ENCODE peak calls at places on chromosomes 16 and 17, in ten cellular contexts. S, C, L, H, K, V, A, R, F and O are unnamed samples.

GRCh38 chr16:50598256-50598894 is 50.2 kb downstream of the NKD1 start:
- DNase-seq in S (no peak), C (no peak), L (peak), H (no peak), K (no peak), V (peak), A (peak), R (no peak), F (no peak), O (peak)

GRCh38 chr16:10080031-10080772 is 102.0 kb downstream of the GRIN2A start:
- DNase-seq in S (peak), C (no peak), L (peak), H (no peak), K (no peak), V (peak), A (peak), R (no peak), F (no peak), O (no peak)

GRCh38 chr16:67399749-67400704 is 6.7 kb upstream of the TPPP3 start:
- DNase-seq in S (no peak), C (no peak), L (no peak), H (no peak), K (no peak), V (no peak), A (no peak), R (peak), F (no peak), O (peak)

GRCh38 chr16:11973065-11973464 is 3.5 kb upstream of the SNX29 start:
- DNase-seq in S (no peak), C (no peak), L (no peak), H (no peak), K (no peak), V (no peak), A (no peak), R (no peak), F (no peak), O (no peak)

GRCh38 chr16:55118701-55119260 is 188.1 kb downstream of the IRX5 start:
- DNase-seq in S (no peak), C (no peak), L (no peak), H (no peak), K (no peak), V (no peak), A (no peak), R (no peak), F (no peak), O (no peak)

GRCh38 chr16:67934306-67935095 is 2.1 kb downstream of the PSMB10 start:
- DNase-seq in S (peak), C (no peak), L (no peak), H (no peak), K (no peak), V (no peak), A (no peak), R (no peak), F (no peak), O (no peak)

GRCh38 chr17:13770702-13771101 is 169.0 kb upstream of the HS3ST3A1 start:
- DNase-seq in S (no peak), C (no peak), L (no peak), H (no peak), K (no peak), V (no peak), A (no peak), R (no peak), F (no peak), O (no peak)

GRCh38 chr17:79645022-79645776 is 34.3 kb upstream of the RBFOX3 start:
- DNase-seq in S (no peak), C (no peak), L (no peak), H (no peak), K (no peak), V (no peak), A (no peak), R (no peak), F (no peak), O (no peak)

GRCh38 chr17:924711-925480 is 54.7 kb downstream of the NXN start:
- DNase-seq in S (no peak), C (no peak), L (no peak), H (no peak), K (no peak), V (no peak), A (no peak), R (no peak), F (no peak), O (no peak)

GRCh38 chr16:81626181-81626674 is 152.9 kb upstream of the PLCG2 start:
- DNase-seq in S (no peak), C (no peak), L (no peak), H (no peak), K (no peak), V (no peak), A (no peak), R (no peak), F (no peak), O (no peak)

GRCh38 chr16:58024673-58025350 is 742 bp upstream of the MMP15 start:
- DNase-seq in S (peak), C (no peak), L (no peak), H (peak), K (no peak), V (peak), A (no peak), R (no peak), F (no peak), O (peak)

GRCh38 chr17:69870751-69871199 is 204.2 kb upstream of the KCNJ16 start:
- DNase-seq in S (no peak), C (no peak), L (peak), H (no peak), K (no peak), V (no peak), A (no peak), R (no peak), F (no peak), O (no peak)

GRCh38 chr16:68147438-68147837 is 62.3 kb downstream of the NFATC3 start:
- DNase-seq in S (no peak), C (no peak), L (no peak), H (no peak), K (no peak), V (no peak), A (no peak), R (no peak), F (no peak), O (no peak)

GRCh38 chr17:58200024-58200633 is 7.6 kb downstream of the EPX start:
- DNase-seq in S (peak), C (peak), L (peak), H (peak), K (peak), V (peak), A (peak), R (no peak), F (peak), O (peak)

GRCh38 chr16:23668873-23669272 is 9.8 kb upstream of the PLK1 start:
- DNase-seq in S (no peak), C (no peak), L (no peak), H (no peak), K (no peak), V (no peak), A (no peak), R (no peak), F (no peak), O (no peak)

GRCh38 chr17:79010304-79010646 is 711 bp upstream of the CANT1 start:
- DNase-seq in S (no peak), C (no peak), L (no peak), H (no peak), K (no peak), V (peak), A (no peak), R (no peak), F (no peak), O (no peak)

GRCh38 chr17:36980281-36980761 is 31.6 kb downstream of the AATF start:
- DNase-seq in S (peak), C (no peak), L (no peak), H (no peak), K (no peak), V (no peak), A (no peak), R (no peak), F (no peak), O (no peak)

GRCh38 chr16:56048425-56049100 is 142.7 kb upstream of the GNAO1 start:
- DNase-seq in S (no peak), C (no peak), L (no peak), H (no peak), K (no peak), V (no peak), A (no peak), R (no peak), F (no peak), O (no peak)

GRCh38 chr17:38869647-38870258 is at the start of gene LASP1:
- DNase-seq in S (peak), C (peak), L (peak), H (peak), K (peak), V (peak), A (peak), R (peak), F (peak), O (peak)

GRCh38 chr17:48392836-48393235 is 37.2 kb downstream of the SKAP1 start:
- DNase-seq in S (no peak), C (no peak), L (peak), H (no peak), K (no peak), V (no peak), A (no peak), R (no peak), F (no peak), O (no peak)

GRCh38 chr17:36188891-36189306 is 7.7 kb downstream of the CCL3L1 start:
- DNase-seq in S (no peak), C (no peak), L (no peak), H (no peak), K (no peak), V (no peak), A (peak), R (no peak), F (peak), O (peak)

GRCh38 chr16:15899538-15900100 is 11.2 kb upstream of the CEP20 start:
- DNase-seq in S (peak), C (no peak), L (peak), H (no peak), K (no peak), V (no peak), A (no peak), R (no peak), F (no peak), O (peak)

GRCh38 chr16:86794216-86794864 is 216.0 kb downstream of the FOXL1 start:
- DNase-seq in S (no peak), C (no peak), L (no peak), H (no peak), K (no peak), V (no peak), A (no peak), R (no peak), F (no peak), O (no peak)

GRCh38 chr16:69112285-69113129 is 7.1 kb downstream of the HAS3 start:
- DNase-seq in S (peak), C (no peak), L (peak), H (peak), K (peak), V (peak), A (peak), R (peak), F (no peak), O (peak)

GRCh38 chr17:64146418-64147109 is 16.6 kb upstream of the ERN1 start:
- DNase-seq in S (peak), C (peak), L (peak), H (no peak), K (peak), V (peak), A (peak), R (no peak), F (peak), O (peak)

GRCh38 chr17:52606098-52606497 is 447.6 kb upstream of the CA10 start:
- DNase-seq in S (no peak), C (no peak), L (no peak), H (no peak), K (no peak), V (no peak), A (no peak), R (no peak), F (no peak), O (no peak)

GRCh38 chr17:50488880-50489279 is 10.2 kb downstream of the RSAD1 start:
- DNase-seq in S (no peak), C (no peak), L (no peak), H (no peak), K (no peak), V (no peak), A (no peak), R (no peak), F (no peak), O (no peak)

GRCh38 chr17:34375598-34375997 is 12.6 kb upstream of the CCL1 start:
- DNase-seq in S (no peak), C (no peak), L (no peak), H (no peak), K (no peak), V (no peak), A (no peak), R (no peak), F (no peak), O (no peak)

GRCh38 chr17:1077536-1078061 is 80.7 kb downstream of the TIMM22 start:
- DNase-seq in S (no peak), C (no peak), L (no peak), H (no peak), K (no peak), V (peak), A (no peak), R (no peak), F (no peak), O (no peak)